ENCODE peak calls at places on chromosome 15, in five cellular contexts. W, I, X, L and Y are unnamed samples.

GRCh38 chr15:64773606-64774555 is 1.5 kb downstream of the RBPMS2 start:
- DNase-seq in X (no peak), L (no peak), I (no peak), W (no peak), Y (no peak)

GRCh38 chr15:81338422-81339007 is 14.6 kb upstream of the STARD5 start:
- DNase-seq in I (peak), W (no peak), L (peak), X (no peak), Y (peak)

GRCh38 chr15:63979227-63979793 is 67.0 kb downstream of the DAPK2 start:
- DNase-seq in L (no peak), I (no peak), W (no peak), X (no peak), Y (no peak)

GRCh38 chr15:68979036-68979435 is 35.5 kb upstream of the NOX5 start:
- DNase-seq in W (no peak), X (no peak), L (no peak), I (no peak), Y (no peak)

GRCh38 chr15:80343610-80344009 is 60.6 kb upstream of the ARNT2 start:
- DNase-seq in W (no peak), I (no peak), X (peak), L (peak), Y (peak)

GRCh38 chr15:63200464-63201242 is 11.2 kb downstream of the RAB8B start:
- DNase-seq in I (no peak), L (no peak), W (no peak), X (no peak), Y (no peak)

GRCh38 chr15:45187894-45188830 is at the start of gene SHF:
- DNase-seq in W (peak), L (peak), X (peak), I (no peak), Y (peak)

GRCh38 chr15:98001663-98002194 is 41.2 kb downstream of the ARRDC4 start:
- DNase-seq in X (no peak), W (no peak), L (no peak), I (no peak), Y (no peak)

GRCh38 chr15:62745621-62746180 is 296.8 kb upstream of the TPM1 start:
- DNase-seq in I (no peak), L (no peak), W (no peak), X (peak), Y (no peak)

GRCh38 chr15:48940508-48940907 is 23.2 kb downstream of the SHC4 start:
- DNase-seq in L (peak), X (peak), W (no peak), I (peak), Y (no peak)

GRCh38 chr15:60426870-60427528 is 29.2 kb upstream of the ANXA2 start:
- DNase-seq in I (peak), W (no peak), X (peak), L (peak), Y (no peak)

GRCh38 chr15:49247556-49248102 is 77.6 kb downstream of the GALK2 start:
- DNase-seq in I (no peak), W (no peak), L (peak), X (no peak), Y (no peak)

GRCh38 chr15:69997701-69998273 is 99.9 kb downstream of the TLE3 start:
- DNase-seq in I (peak), W (no peak), L (peak), X (peak), Y (peak)

GRCh38 chr15:60135961-60136360 is 131.8 kb downstream of the FOXB1 start:
- DNase-seq in W (no peak), I (no peak), X (no peak), L (no peak), Y (no peak)

GRCh38 chr15:61681038-61681418 is 379.2 kb downstream of the VPS13C start:
- DNase-seq in X (no peak), I (no peak), W (no peak), L (no peak), Y (no peak)

GRCh38 chr15:39974656-39975230 is 40.8 kb downstream of the EIF2AK4 start:
- DNase-seq in W (no peak), X (no peak), L (no peak), I (no peak), Y (no peak)

GRCh38 chr15:65211157-65211982 is at the start of gene CILP:
- DNase-seq in W (no peak), L (peak), I (peak), X (peak), Y (no peak)

GRCh38 chr15:65952425-65953053 is 83.2 kb downstream of the RAB11A start:
- DNase-seq in I (peak), W (no peak), X (peak), L (peak), Y (peak)

GRCh38 chr15:98978153-98978552 is 29.4 kb downstream of the PGPEP1L start:
- DNase-seq in W (no peak), I (no peak), L (no peak), X (no peak), Y (no peak)

GRCh38 chr15:43769584-43770228 is 7.1 kb downstream of the ELL3 start:
- DNase-seq in W (peak), X (peak), I (peak), L (peak), Y (peak)

GRCh38 chr15:81289910-81290309 is 34.0 kb downstream of the STARD5 start:
- DNase-seq in X (no peak), L (peak), I (no peak), W (no peak), Y (no peak)

GRCh38 chr15:78212546-78213424 is 21.6 kb downstream of the ACSBG1 start:
- DNase-seq in L (peak), I (peak), W (no peak), X (peak), Y (peak)

GRCh38 chr15:28873585-28874139 is 12.1 kb upstream of the APBA2 start:
- DNase-seq in I (no peak), L (no peak), W (no peak), X (no peak), Y (peak)

GRCh38 chr15:80893777-80894176 is 95.8 kb downstream of the MESD start:
- DNase-seq in L (peak), X (no peak), W (no peak), I (no peak), Y (no peak)

GRCh38 chr15:63121382-63122001 is at the start of gene LACTB:
- DNase-seq in I (peak), W (peak), L (peak), X (peak), Y (peak)

GRCh38 chr15:23857028-23857641 is 170.0 kb upstream of the NDN start:
- DNase-seq in I (peak), W (no peak), X (peak), L (peak), Y (peak)

GRCh38 chr15:88615303-88616107 is 5.6 kb upstream of the AEN start:
- DNase-seq in I (no peak), L (no peak), X (peak), W (no peak), Y (peak)

GRCh38 chr15:69081310-69082004 is 67.0 kb downstream of the NOX5 start:
- DNase-seq in L (peak), X (no peak), W (no peak), I (peak), Y (peak)

GRCh38 chr15:85473455-85473854 is 93.1 kb downstream of the AKAP13 start:
- DNase-seq in I (peak), X (no peak), L (peak), W (no peak), Y (no peak)

GRCh38 chr15:58065011-58065444 is 483 bp downstream of the ALDH1A2 start:
- DNase-seq in X (peak), I (no peak), L (peak), W (no peak), Y (peak)

GRCh38 chr15:65421360-65422215 is 1.2 kb downstream of the IGDCC4 start:
- DNase-seq in I (no peak), X (peak), W (no peak), L (no peak), Y (peak)

GRCh38 chr15:52790941-52791751 is 1.0 kb upstream of the ONECUT1 start:
- DNase-seq in L (no peak), W (no peak), I (no peak), X (peak), Y (peak)

GRCh38 chr15:61081028-61081322 is 148.1 kb downstream of the RORA start:
- DNase-seq in I (no peak), W (no peak), L (no peak), X (no peak), Y (no peak)

GRCh38 chr15:65085207-65085753 is 8.7 kb downstream of the KBTBD13 start:
- DNase-seq in L (no peak), W (no peak), X (no peak), I (no peak), Y (no peak)